ENCODE peak calls at places on chromosomes 16 and 17, in four cellular contexts. Z is PC-3, M is GM23248, F is neuronal stem cell. R is an unnamed sample.

GRCh38 chr17:2776589-2777241 is 19.5 kb upstream of the RAP1GAP2 start:
- DNase-seq in Z (no peak), M (peak; percentile 11), F (peak; percentile 65), R (no peak)

GRCh38 chr17:491086-492014 is 138.7 kb upstream of the RPH3AL start:
- DNase-seq in Z (no peak), M (peak; percentile 90), F (peak; percentile 55), R (no peak)

GRCh38 chr17:64682261-64683181 is 20.4 kb upstream of the SMURF2 start:
- DNase-seq in Z (peak; percentile 83), M (peak; percentile 65), F (no peak), R (no peak)

GRCh38 chr17:74616696-74617095 is 6.8 kb downstream of the CD300E start:
- DNase-seq in Z (no peak), M (no peak), F (no peak), R (no peak)

GRCh38 chr17:41177727-41178271 is at the start of gene KRTAP4-2:
- DNase-seq in Z (no peak), M (no peak), F (no peak), R (no peak)

GRCh38 chr16:51305337-51305736 is 154.3 kb upstream of the SALL1 start:
- DNase-seq in Z (no peak), M (no peak), F (no peak), R (no peak)

GRCh38 chr17:56891751-56892150 is 22.1 kb downstream of the TRIM25 start:
- DNase-seq in Z (no peak), M (peak; percentile 39), F (no peak), R (no peak)

GRCh38 chr17:49260922-49261291 is 30.3 kb upstream of the PHOSPHO1 start:
- DNase-seq in Z (peak; percentile 28), M (no peak), F (no peak), R (no peak)

GRCh38 chr16:81445143-81445922 is 725 bp downstream of the CMIP start:
- DNase-seq in Z (no peak), M (peak; percentile 75), F (no peak), R (no peak)

GRCh38 chr16:50245417-50246298 is 20.7 kb upstream of the ADCY7 start:
- DNase-seq in Z (peak; percentile 81), M (peak; percentile 91), F (no peak), R (no peak)

GRCh38 chr16:2333772-2334379 is 6.7 kb downstream of the ABCA3 start:
- DNase-seq in Z (peak; percentile 66), M (peak; percentile 9), F (no peak), R (no peak)

GRCh38 chr17:49456172-49456965 is 38.7 kb upstream of the NGFR start:
- DNase-seq in Z (peak; percentile 37), M (peak; percentile 95), F (no peak), R (no peak)

GRCh38 chr17:39769974-39770587 is 32.3 kb downstream of the GRB7 start:
- DNase-seq in Z (peak; percentile 96), M (peak; percentile 41), F (no peak), R (peak; percentile 86)

GRCh38 chr16:58264961-58265479 is 29.8 kb downstream of the PRSS54 start:
- DNase-seq in Z (peak; percentile 74), M (peak; percentile 89), F (no peak), R (no peak)

GRCh38 chr17:61407211-61407911 is 7.7 kb downstream of the TBX2 start:
- DNase-seq in Z (no peak), M (no peak), F (no peak), R (no peak)

GRCh38 chr17:80195671-80196529 is 24.2 kb downstream of the SGSH start:
- DNase-seq in Z (peak; percentile 52), M (peak; percentile 36), F (no peak), R (no peak)

GRCh38 chr16:85485379-85485778 is 127.7 kb upstream of the GSE1 start:
- DNase-seq in Z (no peak), M (no peak), F (no peak), R (no peak)

GRCh38 chr17:17156107-17156506 is 50.0 kb downstream of the PLD6 start:
- DNase-seq in Z (peak; percentile 83), M (peak; percentile 93), F (no peak), R (no peak)

GRCh38 chr16:9406039-9406438 is 314.6 kb downstream of the HAPSTR1 start:
- DNase-seq in Z (no peak), M (no peak), F (no peak), R (no peak)

GRCh38 chr16:1991135-1991551 is 1.4 kb downstream of the SYNGR3 start:
- DNase-seq in Z (no peak), M (no peak), F (no peak), R (no peak)

GRCh38 chr17:7466644-7467341 is 12.6 kb downstream of the ZBTB4 start:
- DNase-seq in Z (peak; percentile 16), M (peak; percentile 40), F (no peak), R (no peak)

GRCh38 chr17:52147872-52148271 is 10.6 kb downstream of the CA10 start:
- DNase-seq in Z (peak; percentile 36), M (no peak), F (no peak), R (no peak)

GRCh38 chr16:89289428-89290395 is 72.2 kb downstream of the ZNF778 start:
- DNase-seq in Z (peak; percentile 71), M (peak; percentile 77), F (peak; percentile 56), R (no peak)

GRCh38 chr17:78127888-78128615 is 503 bp downstream of the TMC6 start:
- DNase-seq in Z (peak; percentile 57), M (no peak), F (no peak), R (no peak)

GRCh38 chr17:63423251-63423950 is 22.7 kb downstream of the CYB561 start:
- DNase-seq in Z (no peak), M (no peak), F (no peak), R (no peak)

GRCh38 chr17:5583426-5584382 is 605 bp downstream of the NLRP1 start:
- DNase-seq in Z (no peak), M (peak; percentile 76), F (no peak), R (no peak)

GRCh38 chr16:29820271-29820701 is at the start of gene MVP:
- DNase-seq in Z (peak; percentile 59), M (peak; percentile 87), F (no peak), R (no peak)

GRCh38 chr17:72764632-72765041 is 327.9 kb downstream of the SLC39A11 start:
- DNase-seq in Z (peak; percentile 83), M (peak; percentile 57), F (no peak), R (no peak)

GRCh38 chr16:31362476-31363405 is 7.8 kb downstream of the ITGAX start:
- DNase-seq in Z (no peak), M (no peak), F (no peak), R (no peak)

GRCh38 chr17:13474073-13474800 is 127.5 kb downstream of the HS3ST3A1 start:
- DNase-seq in Z (no peak), M (no peak), F (no peak), R (no peak)

GRCh38 chr16:90077240-90077756 is at the start of gene PRDM7:
- DNase-seq in Z (peak; percentile 93), M (peak; percentile 96), F (peak; percentile 45), R (peak; percentile 88)

GRCh38 chr16:3983081-3983520 is 102.6 kb upstream of the CREBBP start:
- DNase-seq in Z (peak; percentile 75), M (peak; percentile 67), F (peak; percentile 67), R (no peak)

GRCh38 chr16:9099131-9099625 is 7.7 kb downstream of the HAPSTR1 start:
- DNase-seq in Z (peak; percentile 46), M (peak; percentile 82), F (no peak), R (no peak)

GRCh38 chr16:16881771-16882170 is 502.8 kb downstream of the NPIPA7 start:
- DNase-seq in Z (no peak), M (no peak), F (no peak), R (no peak)

GRCh38 chr17:50513501-50513900 is 5.3 kb downstream of the MYCBPAP start:
- DNase-seq in Z (no peak), M (no peak), F (no peak), R (no peak)

GRCh38 chr17:4551141-4551540 is 4.0 kb downstream of the MYBBP1A start:
- DNase-seq in Z (peak; percentile 30), M (peak; percentile 38), F (no peak), R (no peak)

GRCh38 chr17:60159479-60159866 is 9.7 kb downstream of the CA4 start:
- DNase-seq in Z (no peak), M (no peak), F (no peak), R (no peak)
- H3K4me2 ChIP-seq in Z (no peak overlapping the region), M (no peak overlapping the region), F (no peak overlapping the region), R (no peak overlapping the region)

DNA sequence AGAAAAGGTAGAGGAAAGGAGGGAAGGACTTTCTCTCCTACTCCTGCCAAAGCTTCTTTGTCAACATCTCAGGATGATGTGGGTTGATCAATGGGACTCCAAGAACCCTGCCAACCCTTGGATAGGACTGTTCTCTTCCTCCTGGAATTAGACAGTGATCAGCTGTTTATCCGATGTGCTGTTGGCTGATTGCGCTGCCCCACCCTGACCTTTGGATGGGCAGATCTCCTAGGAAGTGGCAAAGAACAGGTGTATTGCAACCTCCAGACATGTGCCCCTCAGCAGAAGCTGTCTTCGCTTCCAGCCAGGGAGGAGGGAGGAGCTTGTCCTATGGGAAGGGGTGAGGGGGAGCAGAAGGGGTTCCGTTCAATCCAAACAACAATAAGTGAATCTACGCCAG is 30.5 kb downstream of the SLC5A11 start:
- DNase-seq in Z (no peak), M (no peak), F (no peak), R (no peak)
- H3K27me3 ChIP-seq in Z (no peaks in the 10 kb centered on the region), M (no peaks in the 10 kb centered on the region), F (no peaks in the 10 kb centered on the region), R (no peaks in the 10 kb centered on the region)

DNA sequence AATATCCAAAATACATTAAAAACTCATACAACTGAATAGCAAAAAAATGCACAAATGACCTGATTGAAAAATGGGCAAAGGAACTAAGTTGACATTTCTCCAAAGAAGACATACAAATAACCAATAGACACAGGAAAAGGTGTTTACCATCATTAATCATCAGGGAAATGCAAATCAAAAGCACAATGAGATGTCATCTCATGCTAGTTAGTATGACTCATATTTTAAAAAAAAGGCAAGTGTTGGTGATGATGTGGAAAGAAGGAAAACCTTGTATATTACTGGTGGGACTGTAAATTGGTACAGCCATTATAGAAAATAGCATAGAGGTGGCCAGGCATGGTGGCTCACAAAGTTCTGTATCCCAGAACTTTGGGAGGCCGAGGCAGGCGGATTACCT is 232.4 kb upstream of the ZFHX3 start:
- DNase-seq in Z (no peak), M (peak; percentile 13), F (no peak), R (no peak)
- H3K4me3 ChIP-seq in Z (no peak overlapping the region), M (no peak overlapping the region), F (no peak overlapping the region), R (no peak overlapping the region)

GRCh38 chr17:8706431-8706830 is 38.2 kb downstream of the CCDC42 start:
- DNase-seq in Z (no peak), M (no peak), F (no peak), R (no peak)

GRCh38 chr17:8705427-8705826 is 39.2 kb downstream of the CCDC42 start:
- DNase-seq in Z (no peak), M (no peak), F (no peak), R (no peak)

GRCh38 chr17:8709006-8709405 is 35.6 kb downstream of the CCDC42 start:
- DNase-seq in Z (no peak), M (no peak), F (no peak), R (no peak)

GRCh38 chr17:8707591-8708453 is 36.8 kb downstream of the CCDC42 start:
- DNase-seq in Z (peak; percentile 2), M (peak; percentile 20), F (no peak), R (no peak)

GRCh38 chr17:8707232-8707590 is 37.4 kb downstream of the CCDC42 start:
- DNase-seq in Z (no peak), M (no peak), F (no peak), R (no peak)
- H3K4me2 ChIP-seq in Z (no peak overlapping the region), M (no peak overlapping the region), F (no peak overlapping the region), R (no peak overlapping the region)